ENCODE peak calls at places on chromosomes 6 and 20, in five cellular contexts. G is GM23248, U is mesenchymal stem cell, X is fibroblast of lung, O is spleen. B is an unnamed sample.
A peak's percentile ranks its signal among the peaks of the same experiment; 100 is the strongest.

GRCh38 chr6:127520061-127520460 is 926 bp upstream of the MTCL3 start:
- DNase-seq in O (no peak), X (peak; percentile 50), U (peak; percentile 35), G (peak; percentile 55), B (no peak)

GRCh38 chr6:146915671-146916127 is 288.5 kb upstream of the STXBP5 start:
- DNase-seq in X (peak; percentile 36), U (peak; percentile 49), G (peak; percentile 81), O (no peak), B (no peak)

GRCh38 chr20:10578607-10579006 is 95.2 kb downstream of the JAG1 start:
- DNase-seq in G (peak; percentile 38), X (peak; percentile 59), U (peak; percentile 73), O (no peak), B (no peak)

GRCh38 chr20:62770916-62771315 is 25.4 kb upstream of the MRGBP start:
- DNase-seq in G (no peak), X (no peak), O (peak; percentile 60), U (no peak), B (no peak)

GRCh38 chr20:46206025-46206424 is 87.9 kb downstream of the CD40 start:
- DNase-seq in G (peak; percentile 62), U (peak; percentile 57), O (peak; percentile 87), X (peak; percentile 23), B (peak; percentile 58)

GRCh38 chr20:21235713-21236445 is 67.3 kb upstream of the XRN2 start:
- DNase-seq in O (peak; percentile 87), X (peak; percentile 75), G (peak; percentile 73), U (peak; percentile 67), B (peak; percentile 56)

GRCh38 chr6:13559968-13560650 is 14.3 kb upstream of the SIRT5 start:
- DNase-seq in X (no peak), U (no peak), O (no peak), G (no peak), B (no peak)

GRCh38 chr6:131572686-131573415 is at the start of gene ARG1:
- DNase-seq in U (no peak), G (no peak), X (no peak), O (no peak), B (no peak)

GRCh38 chr20:58515240-58516212 is at the start of gene APCDD1L:
- DNase-seq in U (peak; percentile 25), X (peak; percentile 65), O (no peak), G (peak; percentile 87), B (no peak)

GRCh38 chr6:89724981-89725380 is 86.4 kb upstream of the LYRM2 start:
- DNase-seq in U (no peak), O (no peak), G (no peak), X (no peak), B (no peak)

GRCh38 chr20:22819784-22820183 is 215.3 kb upstream of the SSTR4 start:
- DNase-seq in O (no peak), U (no peak), G (no peak), X (no peak), B (no peak)

GRCh38 chr20:39623584-39624234 is 661.6 kb downstream of the DHX35 start:
- DNase-seq in X (no peak), O (no peak), U (no peak), G (peak; percentile 67), B (peak; percentile 52)

GRCh38 chr6:11950109-11950508 is 62.0 kb upstream of the HIVEP1 start:
- DNase-seq in X (peak; percentile 22), O (no peak), U (no peak), G (no peak), B (no peak)

DNA sequence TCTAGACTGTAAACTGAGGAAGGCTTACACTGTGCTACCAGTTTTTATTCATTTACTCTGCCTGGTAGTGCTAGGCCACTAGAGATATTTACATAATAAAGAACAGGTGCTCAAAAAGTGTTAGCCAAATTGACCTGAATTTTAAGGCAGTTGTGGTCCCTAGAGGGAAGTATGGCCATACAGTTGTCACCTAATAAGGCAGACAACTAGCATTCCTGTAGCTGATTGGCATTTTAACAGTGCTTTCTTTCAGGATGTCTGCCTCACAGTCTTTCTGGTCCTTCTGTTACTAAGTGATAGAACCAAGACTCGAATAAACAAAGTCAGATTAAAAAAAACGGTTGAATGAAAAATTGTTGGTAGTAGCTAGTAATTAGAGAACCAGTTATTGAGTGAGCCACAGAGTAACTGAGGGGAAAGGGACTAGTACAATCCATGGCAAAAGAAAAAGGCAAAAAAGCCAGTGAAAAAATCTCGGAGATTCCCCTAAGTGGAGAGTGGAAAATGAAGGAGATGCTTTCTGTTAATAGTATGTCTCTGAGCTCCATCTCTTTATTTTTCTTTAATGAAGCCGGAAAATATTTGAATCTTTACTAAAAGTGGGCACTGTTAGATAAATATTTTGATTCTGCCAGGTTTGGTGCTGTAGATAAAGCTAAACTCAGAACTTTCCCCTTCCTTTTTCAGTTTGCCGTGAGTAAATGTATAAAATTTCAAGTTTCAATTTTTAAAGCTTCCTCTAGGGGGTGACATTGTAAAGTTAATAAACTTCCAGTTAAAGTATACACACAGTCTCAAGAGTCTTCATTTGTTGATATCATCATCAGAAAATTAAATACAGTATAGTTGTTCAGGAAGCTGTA is 9.1 kb downstream of the VTA1 start:
- DNase-seq in U (peak; percentile 51), G (peak; percentile 54), O (no peak), X (peak; percentile 60), B (no peak)
- H3K4me3 ChIP-seq in U (peak overlapping the region; percentile 36), G (no peak overlapping the region), O (no peak overlapping the region), X (peak overlapping the region; percentile 38), B (no peak overlapping the region)

GRCh38 chr6:680666-681374 is 12.1 kb downstream of the EXOC2 start:
- DNase-seq in X (no peak), G (no peak), O (no peak), U (no peak), B (no peak)

GRCh38 chr6:677919-678318 is 15.0 kb downstream of the EXOC2 start:
- DNase-seq in G (no peak), U (no peak), O (no peak), X (no peak), B (no peak)

GRCh38 chr6:678515-678914 is 14.4 kb downstream of the EXOC2 start:
- DNase-seq in X (no peak), U (peak; percentile 39), G (no peak), O (no peak), B (no peak)

GRCh38 chr6:679282-679681 is 13.7 kb downstream of the EXOC2 start:
- DNase-seq in G (no peak), U (no peak), O (no peak), X (peak; percentile 57), B (no peak)

GRCh38 chr6:680204-680603 is 12.7 kb downstream of the EXOC2 start:
- DNase-seq in O (no peak), U (no peak), X (no peak), G (no peak), B (no peak)
- H3K4me1 ChIP-seq in O (peaks cover 37% of the 10 kb centered on the region), U (peaks cover 8% of the 10 kb centered on the region), X (peaks cover 25% of the 10 kb centered on the region), G (peaks cover 30% of the 10 kb centered on the region), B (peaks cover 25% of the 10 kb centered on the region)

GRCh38 chr6:72621243-72622093 is at the start of gene KCNQ5:
- DNase-seq in G (peak; percentile 67), X (no peak), O (peak; percentile 85), U (peak; percentile 28), B (no peak)
- H3K27me3 ChIP-seq in G (no peaks in the 10 kb centered on the region), X (no peaks in the 10 kb centered on the region), O (peaks cover 24% of the 10 kb centered on the region), U (peaks cover 52% of the 10 kb centered on the region), B (peaks cover 37% of the 10 kb centered on the region)

DNA sequence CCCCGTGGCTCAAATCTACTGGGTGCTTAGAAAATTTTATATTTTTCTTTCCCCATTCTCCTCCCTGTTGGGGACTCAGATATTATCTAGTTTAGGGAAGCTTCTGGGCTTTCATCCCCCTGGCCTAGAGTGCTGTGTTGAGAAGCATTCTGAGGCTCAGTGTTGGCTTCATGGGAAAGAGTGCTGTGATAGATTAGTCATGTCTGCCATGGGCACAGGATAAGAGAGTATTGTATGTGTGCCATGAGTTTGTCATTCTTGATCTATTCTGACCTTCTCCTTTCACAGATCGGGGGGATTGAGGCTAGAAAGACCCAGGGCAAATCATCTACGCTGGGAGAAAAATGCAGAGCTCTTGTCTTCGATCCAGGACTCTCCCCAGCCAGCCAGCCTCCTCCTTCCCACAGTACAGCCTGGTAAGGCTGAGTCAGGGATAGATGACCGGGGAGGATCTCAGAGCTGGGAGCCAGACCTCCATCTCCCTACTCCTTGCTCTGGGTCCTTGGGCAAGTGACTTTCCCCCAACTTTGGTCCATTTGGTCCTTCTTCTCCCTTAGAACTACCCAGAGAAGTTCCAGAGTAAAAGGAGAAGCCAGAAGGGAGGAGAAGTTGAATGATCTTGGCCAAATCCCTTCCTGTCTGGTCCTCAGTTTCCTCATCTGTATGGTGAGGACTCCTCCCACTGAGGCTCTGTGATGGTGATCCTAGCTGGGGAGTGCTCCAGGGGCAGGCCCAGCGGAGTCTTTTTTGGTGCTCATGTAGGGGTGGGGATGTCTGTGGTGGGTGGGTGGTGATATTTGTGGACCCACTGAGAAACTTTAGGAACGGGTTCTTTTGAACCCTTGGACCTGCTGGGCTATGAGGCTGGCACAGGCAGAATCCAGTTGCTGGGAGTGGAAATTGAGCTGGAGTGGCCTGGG is 5.0 kb downstream of the SRC start:
- DNase-seq in G (peak; percentile 33), U (no peak), X (no peak), O (peak; percentile 40), B (no peak)
- H3K4me3 ChIP-seq in G (no peak overlapping the region), U (no peak overlapping the region), X (no peak overlapping the region), O (no peak overlapping the region), B (no peak overlapping the region)

DNA sequence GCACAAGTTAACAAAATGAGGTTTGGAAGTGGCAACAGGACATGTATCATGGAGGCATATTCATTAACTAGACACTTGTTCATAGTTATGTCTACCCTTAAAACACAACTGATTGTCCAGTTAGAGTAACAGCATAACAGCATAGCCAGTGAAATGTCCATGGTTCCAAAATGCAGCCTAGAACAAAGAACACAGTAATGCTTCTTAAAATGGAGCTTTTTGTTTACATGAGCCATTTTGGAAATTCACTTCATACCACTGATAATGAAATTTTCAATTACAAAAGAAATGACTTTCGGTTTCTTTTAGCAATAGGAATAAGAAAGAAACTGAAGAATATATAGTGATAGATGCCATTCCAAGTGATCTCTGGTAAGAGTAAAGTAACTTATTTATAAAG is 111.1 kb upstream of the DST start:
- DNase-seq in G (no peak), U (no peak), O (no peak), X (no peak), B (no peak)
- H3K4me1 ChIP-seq in G (peaks cover 93% of the 10 kb centered on the region), U (peaks cover 15% of the 10 kb centered on the region), O (peaks cover 14% of the 10 kb centered on the region), X (peaks cover 27% of the 10 kb centered on the region), B (peaks cover 25% of the 10 kb centered on the region)

DNA sequence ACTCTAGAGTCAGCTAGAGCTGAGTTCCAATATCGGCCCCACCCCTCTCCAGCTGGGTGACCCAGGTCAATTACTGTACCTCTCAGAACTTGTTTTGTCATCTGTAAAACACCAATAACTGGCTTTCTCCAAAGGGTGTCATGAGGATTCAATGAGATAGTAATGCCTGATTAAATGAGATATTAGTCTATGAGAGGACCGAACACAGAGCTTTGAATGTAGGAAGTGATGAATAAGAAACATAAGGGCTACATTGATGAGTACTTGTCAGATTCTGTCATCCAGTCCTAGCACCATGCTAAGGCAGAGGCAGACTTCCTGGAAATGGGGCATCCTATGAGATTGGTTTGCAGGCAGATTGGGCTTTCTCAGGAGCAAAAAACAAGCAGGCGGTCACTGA is 20.2 kb downstream of the BPI start:
- DNase-seq in X (no peak), U (no peak), O (no peak), G (no peak), B (no peak)
- H3K27me3 ChIP-seq in X (peaks cover 12% of the 10 kb centered on the region), U (peaks cover 59% of the 10 kb centered on the region), O (peaks cover 36% of the 10 kb centered on the region), G (peaks cover under 1% of the 10 kb centered on the region), B (no peaks in the 10 kb centered on the region)